ENCODE peak calls at places on chromosomes 11 and 22, in six cellular contexts. One of them, this sample, is unnamed.

GRCh38 chr11:36431429-36432092 is 78.5 kb downstream of the TRAF6 start:
- DNase-seq in naive thymus-derived CD4-positive, alpha-beta T cell: no peak
- DNase-seq in activated CD4-positive, alpha-beta T cell treated with anti-CD3 and anti-CD28 coated beads for 48 hours: peak
- DNase-seq in epithelial cell of esophagus: peak
- DNase-seq in left ventricle myocardium inferior: peak
- DNase-seq in heart right ventricle: no peak
- DNase-seq in this sample: peak

GRCh38 chr22:48957311-48957986 is 870.2 kb downstream of the BRD1 start:
- DNase-seq in naive thymus-derived CD4-positive, alpha-beta T cell: no peak
- DNase-seq in heart right ventricle: no peak
- DNase-seq in epithelial cell of esophagus: no peak
- DNase-seq in left ventricle myocardium inferior: no peak
- DNase-seq in activated CD4-positive, alpha-beta T cell treated with anti-CD3 and anti-CD28 coated beads for 48 hours: no peak
- DNase-seq in this sample: no peak

GRCh38 chr11:92453055-92453454 is 228.4 kb downstream of the FAT3 start:
- DNase-seq in heart right ventricle: no peak
- DNase-seq in epithelial cell of esophagus: peak
- DNase-seq in naive thymus-derived CD4-positive, alpha-beta T cell: no peak
- DNase-seq in left ventricle myocardium inferior: no peak
- DNase-seq in activated CD4-positive, alpha-beta T cell treated with anti-CD3 and anti-CD28 coated beads for 48 hours: no peak
- DNase-seq in this sample: peak

GRCh38 chr11:119794756-119795155 is 65.8 kb upstream of the NECTIN1 start:
- DNase-seq in epithelial cell of esophagus: no peak
- DNase-seq in heart right ventricle: no peak
- DNase-seq in left ventricle myocardium inferior: no peak
- DNase-seq in activated CD4-positive, alpha-beta T cell treated with anti-CD3 and anti-CD28 coated beads for 48 hours: no peak
- DNase-seq in naive thymus-derived CD4-positive, alpha-beta T cell: no peak
- DNase-seq in this sample: no peak

GRCh38 chr11:68658097-68658496 is 26.2 kb upstream of the GAL start:
- DNase-seq in heart right ventricle: no peak
- DNase-seq in naive thymus-derived CD4-positive, alpha-beta T cell: no peak
- DNase-seq in epithelial cell of esophagus: no peak
- DNase-seq in left ventricle myocardium inferior: no peak
- DNase-seq in activated CD4-positive, alpha-beta T cell treated with anti-CD3 and anti-CD28 coated beads for 48 hours: no peak
- DNase-seq in this sample: no peak

GRCh38 chr11:9754041-9754471 is 90.2 kb downstream of the SWAP70 start:
- DNase-seq in epithelial cell of esophagus: peak
- DNase-seq in left ventricle myocardium inferior: no peak
- DNase-seq in heart right ventricle: no peak
- DNase-seq in naive thymus-derived CD4-positive, alpha-beta T cell: no peak
- DNase-seq in activated CD4-positive, alpha-beta T cell treated with anti-CD3 and anti-CD28 coated beads for 48 hours: no peak
- DNase-seq in this sample: peak

GRCh38 chr11:15223318-15223717 is 108.6 kb downstream of the INSC start:
- DNase-seq in epithelial cell of esophagus: peak
- DNase-seq in activated CD4-positive, alpha-beta T cell treated with anti-CD3 and anti-CD28 coated beads for 48 hours: no peak
- DNase-seq in left ventricle myocardium inferior: no peak
- DNase-seq in naive thymus-derived CD4-positive, alpha-beta T cell: no peak
- DNase-seq in heart right ventricle: no peak
- DNase-seq in this sample: peak

GRCh38 chr22:22357024-22357868 is 112.7 kb downstream of the VPREB1 start:
- DNase-seq in epithelial cell of esophagus: peak
- DNase-seq in left ventricle myocardium inferior: peak
- DNase-seq in naive thymus-derived CD4-positive, alpha-beta T cell: peak
- DNase-seq in heart right ventricle: peak
- DNase-seq in activated CD4-positive, alpha-beta T cell treated with anti-CD3 and anti-CD28 coated beads for 48 hours: peak
- DNase-seq in this sample: peak

GRCh38 chr22:44449683-44450425 is 48.2 kb downstream of the RTL6 start:
- DNase-seq in activated CD4-positive, alpha-beta T cell treated with anti-CD3 and anti-CD28 coated beads for 48 hours: no peak
- DNase-seq in naive thymus-derived CD4-positive, alpha-beta T cell: no peak
- DNase-seq in heart right ventricle: no peak
- DNase-seq in left ventricle myocardium inferior: no peak
- DNase-seq in epithelial cell of esophagus: no peak
- DNase-seq in this sample: no peak

This sample was measured in ELR.